ENCODE peak calls at places on chromosomes 1 and 21, in four cellular contexts. A is uterus, Z is nephron progenitor cell, B is left ventricle myocardium inferior. F is an unnamed sample.

GRCh38 chr1:229557913-229558414 is 543 bp downstream of the ABCB10 start:
- DNase-seq in B (peak; percentile 46), A (no peak), Z (peak; percentile 59), F (peak; percentile 45)

GRCh38 chr1:95685091-95685490 is 451.1 kb downstream of the RWDD3 start:
- DNase-seq in Z (no peak), A (no peak), B (no peak), F (no peak)

GRCh38 chr21:44074315-44074958 is 32.8 kb upstream of the PWP2 start:
- DNase-seq in A (no peak), Z (no peak), B (no peak), F (no peak)

GRCh38 chr1:91799159-91799558 is 86.8 kb downstream of the TGFBR3 start:
- DNase-seq in B (peak; percentile 32), A (no peak), Z (no peak), F (peak; percentile 36)

GRCh38 chr1:85048296-85049064 is at the start of gene MCOLN3:
- DNase-seq in Z (peak; percentile 79), A (peak; percentile 24), B (peak; percentile 17), F (no peak)

GRCh38 chr1:107976431-107977215 is 11.6 kb upstream of the VAV3 start:
- DNase-seq in B (no peak), A (no peak), Z (no peak), F (no peak)

GRCh38 chr1:244735854-244736561 is 83.1 kb downstream of the DESI2 start:
- DNase-seq in Z (no peak), A (no peak), B (no peak), F (no peak)

GRCh38 chr1:47508900-47509488 is 71.2 kb downstream of the FOXD2 start:
- DNase-seq in Z (peak; percentile 55), B (no peak), A (no peak), F (no peak)

GRCh38 chr1:48600182-48600581 is 128.2 kb upstream of the SPATA6 start:
- DNase-seq in A (no peak), Z (no peak), B (no peak), F (no peak)

GRCh38 chr1:204203206-204203767 is 7.0 kb upstream of the KISS1 start:
- DNase-seq in A (no peak), Z (no peak), B (no peak), F (no peak)

GRCh38 chr21:37984416-37984815 is 68.2 kb upstream of the KCNJ6 start:
- DNase-seq in Z (no peak), A (no peak), B (no peak), F (no peak)

GRCh38 chr1:246793331-246793890 is 69.2 kb downstream of the SCCPDH start:
- DNase-seq in A (no peak), B (no peak), Z (no peak), F (no peak)

GRCh38 chr1:89149229-89149628 is 23.3 kb upstream of the GBP2 start:
- DNase-seq in B (peak; percentile 25), Z (peak; percentile 18), A (peak; percentile 52), F (no peak)

GRCh38 chr1:79874289-79874688 is 867.8 kb upstream of the ADGRL4 start:
- DNase-seq in Z (no peak), A (no peak), B (no peak), F (no peak)

GRCh38 chr1:198676253-198676652 is 37.4 kb downstream of the PTPRC start:
- DNase-seq in Z (no peak), A (no peak), B (no peak), F (no peak)

GRCh38 chr1:245180496-245180895 is 25.7 kb downstream of the KIF26B start:
- DNase-seq in Z (no peak), B (no peak), A (no peak), F (no peak)

GRCh38 chr1:6445062-6445763 is 20.6 kb downstream of the ESPN start:
- DNase-seq in B (no peak), Z (no peak), A (no peak), F (no peak)

GRCh38 chr21:14877581-14878228 is 187.1 kb downstream of the NRIP1 start:
- DNase-seq in B (no peak), Z (no peak), A (no peak), F (no peak)

GRCh38 chr1:156096640-156097391 is 14.6 kb upstream of the MEX3A start:
- DNase-seq in Z (peak; percentile 85), B (peak; percentile 91), A (peak; percentile 93), F (peak; percentile 91)

GRCh38 chr1:76231320-76231719 is 156.8 kb downstream of the ST6GALNAC3 start:
- DNase-seq in A (no peak), B (no peak), Z (no peak), F (no peak)

GRCh38 chr1:229913491-229913890 is 153.5 kb upstream of the GALNT2 start:
- DNase-seq in B (no peak), A (no peak), Z (no peak), F (no peak)

GRCh38 chr1:166079276-166079675 is 87.5 kb downstream of the FAM78B start:
- DNase-seq in A (no peak), B (no peak), Z (no peak), F (no peak)

GRCh38 chr1:30675761-30676160 is 47.6 kb downstream of the MATN1 start:
- DNase-seq in Z (no peak), A (no peak), B (no peak), F (no peak)

GRCh38 chr1:217135987-217136894 is 413.0 kb upstream of the ESRRG start:
- DNase-seq in A (no peak), Z (peak; percentile 14), B (no peak), F (no peak)

GRCh38 chr1:46690931-46691411 is 19.3 kb downstream of the TEX38 start:
- DNase-seq in Z (no peak), A (no peak), B (no peak), F (no peak)

GRCh38 chr1:162463021-162463420 is 34.6 kb upstream of the UHMK1 start:
- DNase-seq in B (no peak), Z (no peak), A (no peak), F (no peak)

GRCh38 chr1:43038232-43038929 is 79.7 kb upstream of the SLC2A1 start:
- DNase-seq in Z (no peak), B (no peak), A (no peak), F (no peak)

GRCh38 chr1:24415334-24415909 is at the start of gene NIPAL3:
- DNase-seq in A (peak; percentile 99), B (peak; percentile 98), Z (peak; percentile 97), F (peak; percentile 99)

F was measured in heart left ventricle.